ENCODE peak calls at places on chromosomes 4 and X, in four cellular contexts. H, U, A and G are unnamed samples.

GRCh38 chrX:154084449-154085300 is 12.8 kb downstream of the MECP2 start:
- DNase-seq in H (no peak), U (no peak), A (no peak), G (no peak)

GRCh38 chr4:75895744-75896314 is 6.4 kb downstream of the PPEF2 start:
- DNase-seq in H (no peak), U (no peak), A (no peak), G (no peak)

GRCh38 chrX:41600266-41600665 is 88.5 kb upstream of the GPR34 start:
- DNase-seq in H (no peak), U (no peak), A (no peak), G (no peak)

GRCh38 chrX:2261838-2262678 is 238.7 kb downstream of the DHRSX start:
- DNase-seq in H (no peak), U (no peak), A (no peak), G (no peak)

GRCh38 chr4:107366016-107366415 is 329.9 kb upstream of the DKK2 start:
- DNase-seq in H (no peak), U (no peak), A (no peak), G (no peak)

GRCh38 chr4:17206829-17207773 is 304.8 kb downstream of the QDPR start:
- DNase-seq in H (no peak), U (no peak), A (no peak), G (no peak)

GRCh38 chrX:134172588-134173259 is 64.3 kb upstream of the CCDC160 start:
- DNase-seq in H (peak; percentile 25), U (peak; percentile 15), A (no peak), G (peak; percentile 39)

GRCh38 chrX:44580466-44580865 is 37.8 kb upstream of the FUNDC1 start:
- DNase-seq in H (no peak), U (no peak), A (no peak), G (no peak)

GRCh38 chr4:31169851-31170250 is 449.7 kb downstream of the PCDH7 start:
- DNase-seq in H (no peak), U (no peak), A (no peak), G (no peak)

GRCh38 chr4:2860391-2861348 is 17.0 kb downstream of the ADD1 start:
- DNase-seq in H (no peak), U (no peak), A (peak; percentile 80), G (peak; percentile 29)

GRCh38 chrX:44954562-44954961 is 81.6 kb downstream of the KDM6A start:
- DNase-seq in H (no peak), U (no peak), A (no peak), G (no peak)

GRCh38 chr4:153427363-153428071 is 38.6 kb upstream of the TMEM131L start:
- DNase-seq in H (no peak), U (no peak), A (no peak), G (no peak)

GRCh38 chr4:37802068-37802666 is 24.3 kb upstream of the PGM2 start:
- DNase-seq in H (peak; percentile 28), U (peak; percentile 68), A (peak; percentile 56), G (peak; percentile 69)

GRCh38 chr4:156968479-156968984 is 3.1 kb downstream of the PDGFC start:
- DNase-seq in H (peak; percentile 67), U (peak; percentile 70), A (no peak), G (peak; percentile 76)

GRCh38 chr4:39126256-39127095 is 55.9 kb upstream of the WDR19 start:
- DNase-seq in H (no peak), U (no peak), A (no peak), G (no peak)

DNA sequence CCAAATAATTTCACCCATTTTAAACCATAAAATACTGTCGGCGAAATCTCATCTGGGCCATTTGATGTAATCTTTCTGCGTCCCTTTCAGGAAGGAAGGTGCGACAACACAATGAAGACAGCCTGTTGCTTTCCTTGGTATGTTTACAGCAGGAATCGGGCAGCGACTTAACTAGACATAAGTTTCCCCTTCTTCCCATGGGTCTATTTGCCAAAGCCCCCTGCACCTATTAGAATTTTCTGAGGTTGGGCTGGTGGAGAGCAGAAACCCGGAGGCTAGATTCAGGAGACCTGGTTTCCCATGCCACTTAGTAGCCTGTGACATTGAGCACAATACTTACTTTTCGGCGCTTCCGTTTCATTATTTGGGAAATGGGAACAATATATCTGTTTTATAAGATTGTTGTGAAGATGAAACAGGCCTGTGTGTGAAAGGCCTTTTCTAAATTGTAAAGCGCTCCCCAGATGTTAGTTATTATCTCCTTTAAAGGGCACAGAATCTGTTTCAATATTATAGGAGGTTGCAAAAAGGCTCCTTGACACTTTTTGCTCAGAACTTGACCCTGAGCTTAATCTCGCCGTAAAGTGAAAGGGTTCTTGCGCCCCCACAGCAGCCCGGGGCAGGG is 552 bp upstream of the AFF1 start:
- DNase-seq in H (peak; percentile 29), U (peak; percentile 9), A (no peak), G (no peak)
- TF ChIP-seq POLR2A in H (no peak), U (no peak), A (no peak), G (no peak)

GRCh38 chrX:40245411-40246140 is 147.8 kb upstream of the BCOR start:
- DNase-seq in H (no peak), U (no peak), A (peak; percentile 30), G (no peak)
- TF ChIP-seq CTCF in H (no peak), U (no peak), A (no peak), G (no peak)

GRCh38 chrX:20266810-20267598 is at the start of gene RPS6KA3:
- DNase-seq in H (peak; percentile 90), U (peak; percentile 94), A (peak; percentile 93), G (peak; percentile 92)

GRCh38 chrX:20265726-20266681 is 705 bp downstream of the RPS6KA3 start:
- DNase-seq in H (peak; percentile 34), U (peak; percentile 29), A (peak; percentile 30), G (peak; percentile 41)

GRCh38 chrX:20267599-20267923 is 852 bp upstream of the RPS6KA3 start:
- DNase-seq in H (no peak), U (no peak), A (peak; percentile 27), G (no peak)

GRCh38 chrX:20263474-20263873 is 3.2 kb downstream of the RPS6KA3 start:
- DNase-seq in H (no peak), U (no peak), A (no peak), G (no peak)

GRCh38 chrX:20265221-20265725 is 1.4 kb downstream of the RPS6KA3 start:
- DNase-seq in H (peak; percentile 60), U (peak; percentile 62), A (peak; percentile 77), G (peak; percentile 53)
- TF ChIP-seq POLR2A in H (peak; percentile 89), U (peak; percentile 81), A (no peak), G (peak; percentile 71)

DNA sequence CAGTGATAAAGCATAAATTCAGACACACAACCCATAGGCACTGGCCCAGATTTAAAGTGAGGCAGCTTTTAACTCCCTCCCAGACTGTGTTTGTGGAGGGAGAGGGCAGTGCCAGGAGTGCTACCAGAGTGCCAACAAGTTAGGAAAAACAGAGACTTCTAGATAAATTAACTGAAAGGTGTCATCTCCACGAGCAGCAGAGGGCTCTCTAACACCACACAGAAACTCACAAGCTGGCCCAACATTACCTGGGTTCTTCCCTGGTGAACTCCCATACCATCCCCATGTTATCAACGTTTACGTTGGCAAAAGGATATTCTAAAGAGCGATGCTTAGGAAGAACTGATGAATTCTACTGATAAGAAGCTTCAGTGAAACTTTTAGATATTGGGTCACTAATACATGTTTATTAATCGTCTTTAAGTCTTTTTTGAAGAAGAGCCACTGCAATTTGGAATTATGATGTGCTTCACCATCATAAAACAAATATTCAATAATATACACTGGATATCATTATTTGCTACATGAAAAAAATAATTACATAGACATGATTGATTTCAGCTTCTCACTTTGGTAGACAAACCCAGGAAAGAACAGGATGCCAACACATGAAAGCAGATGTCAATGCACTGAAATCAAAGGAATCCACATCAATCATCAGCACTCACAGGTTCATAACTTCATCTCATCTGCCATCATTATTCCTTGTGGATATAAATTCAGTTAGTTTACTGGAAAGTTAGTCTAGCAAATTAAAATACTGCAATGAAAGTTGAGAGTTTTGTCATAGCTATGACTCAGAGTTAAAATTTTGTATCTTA is 121.2 kb upstream of the NAP1L5 start:
- DNase-seq in H (no peak), U (peak; percentile 71), A (no peak), G (peak; percentile 52)
- TF ChIP-seq CTCF in H (peak; percentile 32), U (peak; percentile 60), A (peak; percentile 52), G (peak; percentile 66)

GRCh38 chr4:33924239-33924638 is 2320.1 kb downstream of the ARAP2 start:
- DNase-seq in H (no peak), U (no peak), A (no peak), G (no peak)
- TF ChIP-seq POLR2A in H (no peak), U (no peak), A (no peak), G (no peak)

DNA sequence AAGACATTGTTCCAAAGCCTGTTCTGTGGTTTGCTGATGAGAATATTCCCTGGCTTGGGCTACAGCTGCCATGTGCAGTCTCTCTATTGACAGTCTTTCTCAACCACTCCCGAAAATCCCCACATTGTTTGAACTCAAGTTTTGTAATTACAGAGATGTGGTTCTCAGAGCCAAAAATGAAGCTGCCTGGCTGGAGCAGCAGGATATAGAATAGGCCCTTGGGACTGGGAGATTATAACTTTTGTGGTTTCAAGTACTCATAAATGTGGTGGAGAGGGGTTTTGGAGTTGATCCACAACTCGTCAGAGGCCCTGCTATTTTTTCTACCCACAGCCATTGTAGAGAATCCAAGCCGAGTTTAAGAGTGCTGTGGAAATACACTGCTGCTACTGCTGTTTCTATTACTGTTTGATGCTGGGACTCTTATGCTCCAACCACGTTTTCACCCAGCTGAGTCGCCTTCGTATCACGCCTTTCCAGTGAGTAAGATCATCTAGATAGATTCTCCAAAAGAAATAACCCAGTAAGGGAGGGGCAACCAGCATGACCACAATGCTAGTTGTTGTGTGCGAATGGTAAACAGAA is 57.1 kb upstream of the ATXN3L start:
- DNase-seq in H (no peak), U (no peak), A (peak; percentile 38), G (no peak)
- TF ChIP-seq CTCF in H (no peak), U (no peak), A (no peak), G (no peak)

DNA sequence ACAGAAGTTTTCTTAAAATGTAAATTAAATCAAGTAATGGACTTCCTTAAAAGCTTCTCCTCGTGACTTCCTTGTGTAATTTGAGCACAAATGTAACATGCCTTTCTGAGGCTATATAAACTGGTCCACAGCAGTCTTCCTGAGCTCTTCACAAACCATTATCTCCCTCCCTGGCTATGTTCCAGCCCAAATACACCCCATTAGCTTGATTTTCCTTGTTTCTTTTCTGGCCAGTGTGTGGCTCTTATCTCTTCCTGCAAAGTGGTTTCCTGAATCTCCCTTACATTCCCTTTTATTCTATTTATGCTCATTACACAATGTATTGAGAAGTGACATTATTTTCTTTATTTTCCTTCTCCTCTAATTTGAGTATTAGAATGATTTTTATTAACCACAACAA is 1085.3 kb upstream of the PCDH10 start:
- DNase-seq in H (no peak), U (no peak), A (no peak), G (no peak)
- TF ChIP-seq POLR2A in H (no peak), U (no peak), A (no peak), G (no peak)

DNA sequence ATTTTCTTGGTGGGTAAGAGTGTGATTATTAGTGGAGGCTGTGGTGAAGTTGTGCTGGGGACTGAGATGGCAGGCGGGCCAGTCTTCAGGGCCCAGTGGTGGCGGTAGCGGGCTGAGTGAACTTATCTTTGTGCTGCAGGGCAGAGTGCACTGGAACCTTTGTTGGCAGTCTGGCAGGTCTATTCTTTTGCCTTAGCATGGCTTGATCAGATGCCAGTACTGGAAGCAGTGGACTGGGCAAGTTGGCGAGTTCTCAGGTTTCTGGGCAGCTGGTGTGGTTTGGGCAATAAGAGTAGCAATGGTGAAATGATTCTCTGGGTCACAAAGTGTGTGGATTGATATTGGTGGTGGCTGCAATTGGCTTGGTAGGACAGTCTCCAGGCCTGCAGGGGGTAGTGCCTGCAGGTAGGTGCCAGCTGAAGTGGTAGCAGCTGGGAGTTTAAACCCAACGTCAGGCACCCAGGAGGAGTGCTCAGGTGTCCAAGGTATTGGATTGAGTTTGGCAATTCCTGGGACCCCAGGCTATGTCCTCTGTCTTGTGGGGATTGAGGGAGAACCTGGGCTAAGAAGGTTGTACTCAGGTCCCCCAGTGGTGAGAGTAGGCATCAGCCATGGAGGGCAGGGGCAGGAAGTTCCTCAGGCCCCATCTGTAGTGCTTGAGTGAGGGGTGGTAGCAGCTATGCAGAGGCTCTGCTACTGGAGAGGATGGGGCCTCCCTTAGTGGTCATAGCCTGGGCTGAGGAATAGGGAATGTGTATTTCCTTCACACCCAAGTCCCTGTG is 34.9 kb upstream of the SLC25A14 start:
- DNase-seq in H (no peak), U (no peak), A (no peak), G (no peak)
- TF ChIP-seq CTCF in H (no peak), U (no peak), A (no peak), G (no peak)